ENCODE peak calls at places on chromosomes 11 and 22, in nine cellular contexts. L, A, F, J, Z, C, D, Q and G are unnamed samples.

GRCh38 chr11:45649544-45650165 is 15.8 kb downstream of the CHST1 start:
- DNase-seq in L (no peak), A (no peak), F (no peak), J (no peak), Z (no peak), C (no peak), D (peak; percentile 47), Q (no peak), G (no peak)

GRCh38 chr11:69166186-69167115 is 10.7 kb downstream of the SMIM38 start:
- DNase-seq in L (peak; percentile 76), A (peak; percentile 75), F (peak; percentile 78), J (peak; percentile 52), Z (peak; percentile 61), C (peak; percentile 22), D (no peak), Q (no peak), G (peak; percentile 65)

GRCh38 chr22:49561338-49561737 is 266.3 kb downstream of the BRD1 start:
- DNase-seq in L (no peak), A (no peak), F (no peak), J (no peak), Z (no peak), C (no peak), D (no peak), Q (no peak), G (no peak)

GRCh38 chr11:97703815-97704214 is 1314.0 kb downstream of the JRKL start:
- DNase-seq in L (no peak), A (no peak), F (peak; percentile 7), J (no peak), Z (no peak), C (no peak), D (no peak), Q (no peak), G (no peak)

GRCh38 chr11:61533401-61533800 is 24.9 kb downstream of the LRRC10B start:
- DNase-seq in L (no peak), A (no peak), F (no peak), J (no peak), Z (no peak), C (no peak), D (no peak), Q (peak; percentile 57), G (no peak)

GRCh38 chr11:10716543-10717259 is 23.1 kb upstream of the IRAG1 start:
- DNase-seq in L (no peak), A (no peak), F (no peak), J (no peak), Z (no peak), C (no peak), D (no peak), Q (no peak), G (no peak)

GRCh38 chr22:34800265-34800664 is 265.7 kb upstream of the ISX start:
- DNase-seq in L (no peak), A (no peak), F (no peak), J (no peak), Z (no peak), C (no peak), D (no peak), Q (no peak), G (peak; percentile 24)

GRCh38 chr22:40534379-40535188 is 101.9 kb downstream of the MRTFA start:
- DNase-seq in L (peak; percentile 39), A (peak; percentile 89), F (peak; percentile 57), J (no peak), Z (no peak), C (no peak), D (no peak), Q (no peak), G (no peak)

GRCh38 chr11:22539851-22540376 is 85.7 kb downstream of the FANCF start:
- DNase-seq in L (peak; percentile 29), A (peak; percentile 35), F (peak; percentile 35), J (no peak), Z (peak; percentile 9), C (no peak), D (no peak), Q (no peak), G (no peak)

GRCh38 chr22:37401861-37402506 is 25.3 kb downstream of the ELFN2 start:
- DNase-seq in L (no peak), A (no peak), F (peak; percentile 11), J (no peak), Z (no peak), C (no peak), D (no peak), Q (no peak), G (no peak)

GRCh38 chr11:118180300-118180703 is 3.9 kb upstream of the SCN2B start:
- DNase-seq in L (no peak), A (no peak), F (peak; percentile 48), J (no peak), Z (no peak), C (no peak), D (no peak), Q (no peak), G (peak; percentile 86)
- TF ChIP-seq CTCF in L (no peak), A (no peak), F (no peak), J (no peak), Z (no peak), C (no peak), D (no peak), Q (no peak), G (peak; percentile 36)

GRCh38 chr11:105611414-105611813 is 1.5 kb downstream of the GRIA4 start:
- DNase-seq in L (peak; percentile 5), A (no peak), F (no peak), J (no peak), Z (no peak), C (no peak), D (no peak), Q (no peak), G (no peak)

GRCh38 chr11:105611837-105612480 is 2.1 kb downstream of the GRIA4 start:
- DNase-seq in L (no peak), A (no peak), F (no peak), J (no peak), Z (no peak), C (no peak), D (no peak), Q (no peak), G (no peak)

GRCh38 chr11:105610796-105611361 is 1.0 kb downstream of the GRIA4 start:
- DNase-seq in L (peak; percentile 12), A (no peak), F (no peak), J (no peak), Z (no peak), C (no peak), D (no peak), Q (no peak), G (no peak)

GRCh38 chr11:105609341-105609781 is 512 bp upstream of the GRIA4 start:
- DNase-seq in L (peak; percentile 39), A (peak; percentile 5), F (peak; percentile 27), J (no peak), Z (no peak), C (no peak), D (no peak), Q (no peak), G (no peak)

DNA sequence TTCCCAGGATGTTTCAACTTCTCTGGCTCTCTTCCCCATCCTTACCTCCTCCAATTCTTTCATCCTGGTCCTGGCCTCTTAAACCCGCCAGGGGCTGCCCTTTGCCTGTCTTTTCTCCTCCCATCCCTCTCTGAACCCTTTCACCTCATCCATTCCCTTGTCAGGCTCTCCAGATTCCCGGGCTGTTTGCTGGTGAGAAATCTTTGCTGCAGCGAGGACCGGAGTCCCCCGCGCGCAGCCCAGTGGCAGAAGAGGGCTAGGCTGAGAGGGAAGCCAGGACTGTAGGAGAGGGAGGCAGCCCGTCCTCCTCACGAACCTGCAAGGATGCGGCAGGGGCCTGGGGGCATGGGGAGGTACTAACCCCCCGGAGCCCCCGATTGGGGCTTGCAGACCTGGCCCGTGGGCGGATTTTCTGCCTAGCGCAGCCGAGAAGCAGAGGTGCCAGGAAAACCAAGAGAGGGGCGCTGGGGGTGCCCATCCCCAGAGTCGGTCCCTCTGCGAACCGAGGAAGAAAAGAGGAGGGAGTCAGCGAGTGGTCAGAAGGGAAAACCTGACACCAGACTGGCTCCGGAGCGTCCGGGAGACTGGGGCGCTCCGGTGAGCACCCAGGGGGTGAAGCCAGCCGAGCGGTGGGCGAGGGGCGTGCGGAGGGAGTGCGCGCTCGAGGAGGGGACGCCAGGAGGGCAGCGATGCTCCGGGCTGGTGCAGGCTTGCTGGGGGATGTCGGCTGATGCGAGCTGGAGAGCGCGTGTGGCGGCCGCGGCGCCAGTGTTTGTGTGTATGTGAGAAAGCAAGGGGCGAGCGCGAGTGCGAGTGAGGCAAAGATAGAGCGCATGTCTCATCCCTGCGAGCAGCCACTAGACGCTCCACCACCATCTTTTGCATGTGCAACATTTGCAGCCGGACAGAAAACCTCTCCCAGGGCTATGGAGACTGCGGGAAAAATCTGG is at the start of gene GRIA4:
- DNase-seq in L (peak; percentile 29), A (peak; percentile 23), F (peak; percentile 65), J (no peak), Z (no peak), C (peak; percentile 21), D (no peak), Q (peak; percentile 45), G (no peak)
- H3K4me3 ChIP-seq in L (peak within 1 kb of the TSS; percentile 32), A (peak within 1 kb of the TSS; percentile 16), F (peak within 1 kb of the TSS; percentile 71), J (no peak within 1 kb of the TSS), Z (peak within 1 kb of the TSS; percentile 25), C (no peak within 1 kb of the TSS), D (peak within 1 kb of the TSS; percentile 35), Q (peak within 1 kb of the TSS; percentile 43), G (peak within 1 kb of the TSS; percentile 35)

GRCh38 chr11:103325686-103326069 is 216.5 kb downstream of the DYNC2H1 start:
- DNase-seq in L (no peak), A (no peak), F (no peak), J (no peak), Z (no peak), C (no peak), D (no peak), Q (no peak), G (no peak)

GRCh38 chr11:103327721-103328120 is 218.5 kb downstream of the DYNC2H1 start:
- DNase-seq in L (no peak), A (no peak), F (peak; percentile 79), J (no peak), Z (no peak), C (no peak), D (no peak), Q (no peak), G (no peak)

GRCh38 chr11:103322861-103323260 is 213.6 kb downstream of the DYNC2H1 start:
- DNase-seq in L (peak; percentile 58), A (peak; percentile 24), F (peak; percentile 30), J (no peak), Z (no peak), C (no peak), D (no peak), Q (no peak), G (no peak)

GRCh38 chr11:103326070-103326794 is 217.0 kb downstream of the DYNC2H1 start:
- DNase-seq in L (peak; percentile 77), A (peak; percentile 84), F (peak; percentile 89), J (peak; percentile 29), Z (peak; percentile 65), C (peak; percentile 61), D (no peak), Q (no peak), G (peak; percentile 42)
- TF ChIP-seq CTCF in L (peak; percentile 67), A (peak; percentile 94), F (peak; percentile 84), J (peak; percentile 85), Z (peak; percentile 77), C (peak; percentile 60), D (no peak), Q (peak; percentile 52), G (peak; percentile 49)

DNA sequence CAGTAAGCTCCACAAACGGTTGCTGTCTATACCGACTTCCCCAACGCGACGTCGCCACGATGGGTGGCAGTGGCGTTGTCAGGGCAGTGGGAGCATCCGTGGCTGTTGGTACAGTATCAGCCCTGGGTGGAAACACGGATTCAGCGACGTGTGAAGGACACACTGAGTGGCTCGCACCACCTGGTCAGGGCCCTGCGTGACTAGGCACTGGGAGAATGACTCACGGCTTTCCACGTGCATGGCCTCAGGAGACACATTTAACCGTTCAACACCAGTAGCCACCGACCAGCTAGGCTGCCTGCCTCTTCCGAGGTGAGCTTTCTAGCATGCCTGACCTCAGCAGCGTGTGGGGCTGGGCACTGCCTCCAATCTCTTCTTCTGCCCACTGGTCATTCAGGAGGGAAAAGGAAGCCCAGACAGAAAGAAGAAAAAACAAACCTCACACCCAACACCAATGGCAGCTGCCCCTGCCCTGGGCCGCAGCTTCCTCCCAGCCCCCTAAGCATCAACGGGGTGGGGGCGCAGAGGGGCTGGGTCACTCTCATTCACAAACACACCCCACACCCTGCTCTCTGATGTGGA is 59.0 kb downstream of the MYH9 start:
- DNase-seq in L (peak; percentile 84), A (peak; percentile 93), F (peak; percentile 82), J (peak; percentile 64), Z (peak; percentile 79), C (peak; percentile 83), D (no peak), Q (no peak), G (peak; percentile 71)
- H3K4me3 ChIP-seq in L (no peak overlapping the region), A (no peak overlapping the region), F (no peak overlapping the region), J (peak overlapping the region; percentile 17), Z (peak overlapping the region; percentile 6), C (no peak overlapping the region), D (no peak overlapping the region), Q (peak overlapping the region; percentile 12), G (peak overlapping the region; percentile 6)